ENCODE peak calls at places on chromosomes 16 and 17, in nine cellular contexts. D is IMR-90; F is heart right ventricle; O is GM23248; G is CD4-positive, CD25-positive, alpha-beta regulatory T cell; I is uterus; Q is A549; K is tibial artery; B is transverse colon. M is an unnamed sample. For H3K9me3, the result is how much of the 10 kb centered on the place peaks cover.

GRCh38 chr16:59198487-59198886 is 464.4 kb upstream of the GOT2 start:
- DNase-seq in D (no peak), B (no peak), Q (no peak), I (no peak), O (no peak), F (no peak), K (no peak), G (no peak), M (no peak)

GRCh38 chr16:84179612-84180320 is 7.1 kb downstream of the TAF1C start:
- DNase-seq in Q (no peak), G (no peak), D (no peak), O (no peak), K (no peak), F (no peak), I (no peak), B (no peak), M (no peak)

GRCh38 chr17:61159415-61159814 is 240.2 kb upstream of the TBX2 start:
- DNase-seq in B (no peak), F (no peak), K (no peak), I (no peak), O (peak), Q (peak), G (no peak), D (peak), M (no peak)

GRCh38 chr16:1154291-1154886 is 1.5 kb downstream of the CACNA1H start:
- DNase-seq in B (no peak), G (no peak), Q (peak), D (no peak), F (no peak), I (no peak), K (peak), O (no peak), M (no peak)

GRCh38 chr16:22664561-22664997 is 149.4 kb upstream of the HS3ST2 start:
- DNase-seq in K (no peak), G (no peak), I (no peak), Q (no peak), D (no peak), O (no peak), F (no peak), B (no peak), M (no peak)

GRCh38 chr16:2034695-2035430 is 8.2 kb downstream of the NHERF2 start:
- DNase-seq in I (peak), Q (no peak), G (no peak), D (no peak), K (peak), B (no peak), O (no peak), F (peak), M (no peak)

GRCh38 chr17:40509626-40510327 is 8.4 kb upstream of the TNS4 start:
- DNase-seq in O (no peak), G (no peak), Q (no peak), I (no peak), D (no peak), K (no peak), F (no peak), B (no peak), M (peak)

GRCh38 chr17:64507418-64507766 is 615 bp downstream of the CEP95 start:
- DNase-seq in K (no peak), D (peak), O (peak), B (no peak), F (no peak), I (no peak), G (peak), Q (peak), M (peak)

GRCh38 chr16:57982345-57982744 is 11.4 kb upstream of the CNGB1 start:
- DNase-seq in Q (no peak), K (no peak), B (no peak), I (no peak), D (no peak), O (no peak), G (no peak), F (no peak), M (no peak)

GRCh38 chr16:55678061-55678935 is 22.5 kb downstream of the SLC6A2 start:
- DNase-seq in B (no peak), F (no peak), Q (no peak), K (no peak), G (no peak), O (peak), D (no peak), I (no peak), M (no peak)

GRCh38 chr16:66278604-66279262 is 87.8 kb upstream of the CDH5 start:
- DNase-seq in O (no peak), Q (no peak), G (no peak), K (no peak), D (no peak), F (no peak), I (no peak), B (no peak), M (no peak)

GRCh38 chr17:78990349-78991016 is 10.8 kb upstream of the LGALS3BP start:
- DNase-seq in B (peak), O (no peak), G (no peak), I (no peak), K (no peak), D (no peak), F (peak), Q (no peak), M (no peak)

GRCh38 chr16:20084624-20085226 is 11.0 kb upstream of the GPR139 start:
- DNase-seq in Q (peak), G (no peak), I (no peak), D (no peak), K (no peak), O (no peak), B (no peak), F (no peak), M (no peak)

GRCh38 chr16:57252148-57252721 is 7.2 kb downstream of the ARL2BP start:
- DNase-seq in G (no peak), I (no peak), Q (no peak), O (no peak), K (no peak), B (no peak), D (no peak), F (no peak), M (no peak)

GRCh38 chr17:39950871-39951348 is 11.9 kb upstream of the GSDMA start:
- DNase-seq in B (no peak), F (peak), D (no peak), Q (no peak), G (no peak), O (no peak), I (no peak), K (no peak), M (no peak)

GRCh38 chr16:57507414-57508083 is 21.3 kb upstream of the DOK4 start:
- DNase-seq in D (no peak), G (no peak), Q (no peak), O (no peak), K (no peak), I (no peak), B (no peak), F (no peak), M (no peak)

GRCh38 chr17:56571456-56571855 is 22.0 kb upstream of the NOG start:
- DNase-seq in O (peak), I (no peak), Q (no peak), K (no peak), D (no peak), B (no peak), F (no peak), G (no peak), M (no peak)

GRCh38 chr17:51585514-51586104 is 325.3 kb downstream of the UTP18 start:
- DNase-seq in D (no peak), F (no peak), K (no peak), Q (peak), I (no peak), B (peak), O (no peak), G (no peak), M (peak)

GRCh38 chr16:537415-538335 is 10.2 kb downstream of the CAPN15 start:
- DNase-seq in G (no peak), I (no peak), B (no peak), D (no peak), K (no peak), F (no peak), Q (no peak), O (no peak), M (no peak)

GRCh38 chr17:37691807-37692206 is 48.6 kb upstream of the DDX52 start:
- DNase-seq in B (no peak), G (no peak), D (no peak), Q (no peak), K (no peak), O (no peak), F (no peak), I (no peak), M (no peak)

GRCh38 chr17:47959825-47960655 is 2.4 kb upstream of the PRR15L start:
- DNase-seq in F (no peak), B (peak), K (no peak), I (no peak), G (no peak), O (no peak), D (no peak), Q (no peak), M (no peak)

GRCh38 chr16:11224894-11225676 is 30.9 kb downstream of the SOCS1 start:
- DNase-seq in G (peak), Q (no peak), O (no peak), B (peak), I (peak), D (peak), F (peak), K (no peak), M (peak)

GRCh38 chr16:50692999-50693781 is at the start of gene NOD2:
- DNase-seq in D (no peak), I (peak), F (no peak), Q (peak), B (no peak), K (no peak), O (peak), G (no peak), M (no peak)

GRCh38 chr17:39653662-39654331 is 11.4 kb upstream of the TCAP start:
- DNase-seq in B (peak), Q (peak), F (peak), G (peak), I (no peak), K (peak), O (peak), D (no peak), M (peak)

GRCh38 chr16:57147381-57148191 is 38.3 kb downstream of the PSME3IP1 start:
- DNase-seq in B (no peak), I (no peak), O (peak), K (no peak), D (peak), Q (no peak), G (no peak), F (no peak), M (peak)

GRCh38 chr16:74570412-74571301 is 36.3 kb downstream of the GLG1 start:
- DNase-seq in I (no peak), B (no peak), F (no peak), D (peak), Q (no peak), G (no peak), O (no peak), K (no peak), M (peak)

GRCh38 chr17:16435951-16436886 is 20.8 kb downstream of the TRPV2 start:
- DNase-seq in B (no peak), F (no peak), I (no peak), O (no peak), Q (no peak), G (no peak), D (no peak), K (no peak), M (peak)

GRCh38 chr16:4980691-4981090 is 22.6 kb downstream of the SEC14L5 start:
- DNase-seq in G (no peak), B (no peak), I (no peak), Q (no peak), K (no peak), F (no peak), O (no peak), D (no peak), M (no peak)

GRCh38 chr17:1490643-1491405 is 1.7 kb downstream of the MYO1C start:
- DNase-seq in I (peak), Q (peak), D (no peak), B (peak), G (peak), O (peak), F (peak), K (peak), M (peak)

GRCh38 chr16:35305476-35305875 is 1846.1 kb downstream of the TP53TG3F start:
- DNase-seq in D (no peak), K (no peak), O (no peak), Q (no peak), I (no peak), B (no peak), F (no peak), G (no peak), M (no peak)
- H3K9me3 ChIP-seq in D (under half), K (under half), O (under half), Q (under half), I (under half), B (under half), F (under half), G (under half), M (under half)

DNA sequence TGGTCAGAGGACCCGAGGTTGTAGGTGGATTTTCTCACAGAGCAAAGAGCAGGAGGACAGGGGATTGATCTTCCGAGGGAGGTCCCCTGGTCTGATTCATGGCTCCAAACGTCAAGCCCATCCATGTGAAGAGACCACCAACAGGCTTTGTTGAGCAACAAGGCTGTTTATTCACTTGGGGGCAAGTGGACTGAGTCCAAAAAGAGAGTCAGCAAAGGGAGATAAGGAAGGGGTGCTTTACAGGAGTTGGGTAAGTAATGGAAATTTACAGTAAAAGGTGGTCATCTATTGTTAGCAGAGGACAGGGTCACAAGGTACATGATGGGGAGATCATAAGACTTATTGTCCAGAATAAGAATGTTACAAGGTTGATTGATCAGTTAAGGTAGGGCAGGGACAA is 2285.8 kb downstream of the TP53TG3F start:
- DNase-seq in O (no peak), F (no peak), I (no peak), D (no peak), G (no peak), K (no peak), Q (no peak), B (no peak), M (no peak)
- H3K9me3 ChIP-seq in O (under half), F (under half), I (under half), D (under half), G (under half), K (under half), Q (under half), B (under half), M (under half)

DNA sequence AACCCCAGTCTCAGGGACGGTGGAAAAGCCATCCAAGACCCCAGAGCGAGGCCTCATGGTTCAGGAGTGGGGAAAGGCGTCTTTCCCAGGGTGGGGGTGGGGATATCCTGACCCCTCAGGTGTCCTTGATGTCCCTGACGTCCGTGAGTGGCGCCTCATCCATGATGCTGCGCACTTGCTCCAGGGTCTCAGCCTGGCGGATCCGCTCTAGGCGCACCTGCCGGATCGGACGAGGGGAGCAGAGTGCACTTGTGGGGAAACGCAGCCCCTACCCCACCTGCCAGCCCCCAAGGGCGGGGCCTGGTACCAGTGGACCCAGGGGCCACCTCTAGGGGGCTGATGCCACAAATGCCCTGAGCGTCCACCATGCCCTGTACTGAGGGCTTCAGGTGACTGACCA is 20.2 kb downstream of the RABEP2 start:
- DNase-seq in I (no peak), D (no peak), G (no peak), B (no peak), O (no peak), F (no peak), K (no peak), Q (no peak), M (no peak)
- H3K9me3 ChIP-seq in I (under half), D (under half), G (under half), B (under half), O (under half), F (under half), K (under half), Q (under half), M (under half)

GRCh38 chr17:26782153-26782552 is 511.8 kb upstream of the WSB1 start:
- DNase-seq in K (no peak), I (no peak), O (no peak), G (no peak), B (no peak), D (no peak), F (no peak), Q (no peak), M (no peak)
- H3K9me3 ChIP-seq in K (under half), I (under half), O (under half), G (under half), B (under half), D (under half), F (under half), Q (under half), M (under half)

GRCh38 chr17:49444384-49444783 is 29.7 kb upstream of the PHB1 start:
- DNase-seq in G (no peak), Q (no peak), K (no peak), I (no peak), B (no peak), D (no peak), O (no peak), F (no peak), M (no peak)
- H3K9me3 ChIP-seq in G (under half), Q (under half), K (under half), I (under half), B (under half), D (under half), O (under half), F (under half), M (under half)

DNA sequence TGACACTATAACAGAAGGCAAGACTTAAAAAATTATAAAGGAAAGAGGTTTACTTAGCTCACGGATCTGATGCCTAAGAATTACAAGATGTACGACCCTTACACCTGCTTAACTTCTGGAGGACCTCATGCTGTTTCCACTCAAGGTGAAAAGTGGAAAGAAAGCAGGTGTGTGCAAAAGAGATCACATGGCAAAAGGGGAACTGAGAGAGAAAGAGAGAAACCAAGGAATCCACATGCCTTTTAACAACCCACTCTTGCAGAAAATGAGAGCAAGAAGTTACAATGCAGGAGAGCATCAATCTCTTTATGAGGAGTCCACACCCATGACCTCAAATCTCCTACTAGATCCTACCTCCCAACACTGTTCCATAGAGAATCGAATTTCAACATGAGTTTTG is 2382.2 kb downstream of the TP53TG3F start:
- DNase-seq in K (no peak), Q (no peak), F (no peak), O (no peak), D (no peak), B (no peak), G (no peak), I (no peak), M (no peak)
- H3K9me3 ChIP-seq in K (under half), Q (under half), F (under half), O (under half), D (under half), B (under half), G (under half), I (under half), M (under half)

DNA sequence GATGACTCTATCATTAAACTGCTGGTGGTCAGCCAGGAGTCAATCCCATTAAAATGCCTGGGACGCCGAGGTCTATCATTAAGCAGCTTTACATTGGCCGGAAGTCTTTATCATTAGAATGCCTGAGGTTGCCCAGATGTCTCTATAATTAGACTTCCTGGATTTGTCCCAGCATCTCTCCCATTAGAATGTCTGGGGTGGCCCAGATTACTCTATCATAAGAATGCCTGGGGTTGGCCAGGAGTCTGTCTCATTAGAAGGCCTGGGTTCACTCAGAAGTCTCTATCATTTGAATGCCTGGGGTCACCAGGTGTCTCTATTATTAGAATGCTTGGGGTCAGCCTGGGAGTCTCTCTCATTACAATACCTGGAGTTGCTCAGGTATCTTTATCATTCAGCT is 2227.2 kb downstream of the TP53TG3F start:
- DNase-seq in Q (no peak), F (no peak), B (no peak), G (no peak), I (no peak), O (no peak), D (no peak), K (no peak), M (no peak)
- H3K9me3 ChIP-seq in Q (under half), F (under half), B (under half), G (under half), I (under half), O (under half), D (under half), K (under half), M (under half)

GRCh38 chr16:35364263-35364662 is 1904.9 kb downstream of the TP53TG3F start:
- DNase-seq in B (no peak), F (no peak), I (no peak), D (no peak), Q (no peak), K (no peak), G (no peak), O (no peak), M (no peak)
- H3K9me3 ChIP-seq in B (under half), F (under half), I (under half), D (under half), Q (under half), K (under half), G (under half), O (under half), M (under half)

GRCh38 chr17:12896386-12896785 is 107.1 kb downstream of the ARHGAP44 start:
- DNase-seq in Q (no peak), B (no peak), D (peak), I (no peak), K (no peak), F (no peak), O (no peak), G (no peak), M (no peak)
- H3K9me3 ChIP-seq in Q (under half), B (under half), D (under half), I (under half), K (under half), F (under half), O (under half), G (under half), M (under half)

M was measured in thyroid gland.